ENCODE peak calls at places on chromosome 3, in seven cellular contexts. U, R, G, Q, I, K and Z are unnamed samples.
A peak's percentile ranks its signal among the peaks of the same experiment; 100 is the strongest.

GRCh38 chr3:122535964-122536363 is 21.2 kb upstream of the KPNA1 start:
- DNase-seq in K (no peak), U (no peak), I (no peak), R (no peak), Q (no peak), G (no peak), Z (no peak)

GRCh38 chr3:48661501-48662139 is 1.1 kb downstream of the CELSR3 start:
- DNase-seq in U (peak; percentile 63), I (peak; percentile 90), G (no peak), R (peak; percentile 72), K (peak; percentile 65), Q (peak; percentile 57), Z (peak; percentile 34)

GRCh38 chr3:13047296-13048165 is 25.7 kb downstream of the IQSEC1 start:
- DNase-seq in Q (no peak), I (peak; percentile 53), U (no peak), K (no peak), G (no peak), R (no peak), Z (no peak)

GRCh38 chr3:52521881-52522650 is 11.6 kb downstream of the NT5DC2 start:
- DNase-seq in R (peak; percentile 14), I (peak; percentile 54), U (no peak), Q (peak; percentile 8), G (no peak), K (no peak), Z (no peak)

GRCh38 chr3:16467368-16467767 is 46.1 kb downstream of the RFTN1 start:
- DNase-seq in K (no peak), I (no peak), U (no peak), Q (no peak), G (no peak), R (no peak), Z (no peak)

GRCh38 chr3:45119824-45120614 is 26.2 kb downstream of the CDCP1 start:
- DNase-seq in I (no peak), U (no peak), Q (no peak), G (no peak), K (no peak), R (no peak), Z (peak; percentile 97)

GRCh38 chr3:189361103-189361835 is 189.5 kb downstream of the TPRG1 start:
- DNase-seq in I (no peak), G (no peak), R (no peak), K (no peak), Q (no peak), U (no peak), Z (no peak)

GRCh38 chr3:11370961-11371360 is 98.8 kb downstream of the ATG7 start:
- DNase-seq in Q (no peak), G (no peak), I (no peak), K (no peak), R (no peak), U (no peak), Z (no peak)

GRCh38 chr3:82745544-82745943 is 984.1 kb upstream of the GBE1 start:
- DNase-seq in I (no peak), U (no peak), Q (no peak), G (no peak), K (no peak), R (no peak), Z (no peak)

GRCh38 chr3:184227481-184227935 is 1.9 kb upstream of the VWA5B2 start:
- DNase-seq in R (no peak), U (no peak), K (no peak), G (no peak), Q (no peak), I (no peak), Z (peak; percentile 31)

GRCh38 chr3:108305484-108306172 is 9.3 kb downstream of the HHLA2 start:
- DNase-seq in K (no peak), Q (no peak), I (peak; percentile 78), G (peak; percentile 35), U (no peak), R (peak; percentile 15), Z (peak; percentile 92)

GRCh38 chr3:182683335-182684257 is 109.7 kb upstream of the ATP11B start:
- DNase-seq in Q (peak; percentile 24), K (peak; percentile 48), R (no peak), G (peak; percentile 51), I (no peak), U (peak; percentile 87), Z (peak; percentile 68)

GRCh38 chr3:69288161-69288895 is 97.6 kb downstream of the FRMD4B start:
- DNase-seq in U (no peak), K (no peak), Q (no peak), R (no peak), I (no peak), G (no peak), Z (no peak)

GRCh38 chr3:178845446-178846118 is 226.0 kb downstream of the ZMAT3 start:
- DNase-seq in R (no peak), Q (no peak), U (no peak), G (no peak), K (no peak), I (no peak), Z (no peak)

GRCh38 chr3:78668302-78668701 is 1099.5 kb downstream of the ROBO1 start:
- DNase-seq in R (no peak), I (no peak), U (no peak), G (no peak), Q (no peak), K (no peak), Z (no peak)

GRCh38 chr3:59759298-59760169 is 709.7 kb upstream of the CFAP20DC start:
- DNase-seq in K (no peak), R (no peak), I (no peak), U (no peak), G (no peak), Q (no peak), Z (peak; percentile 85)

GRCh38 chr3:36729204-36730056 is 34.9 kb downstream of the DCLK3 start:
- DNase-seq in K (no peak), U (no peak), I (no peak), Q (no peak), R (no peak), G (peak; percentile 39), Z (peak; percentile 68)

GRCh38 chr3:141399979-141400971 is 32.0 kb downstream of the ZBTB38 start:
- DNase-seq in K (no peak), R (no peak), G (no peak), Q (no peak), U (no peak), I (no peak), Z (peak; percentile 79)

GRCh38 chr3:42778644-42779043 is 5.6 kb upstream of the CCDC13 start:
- DNase-seq in K (peak; percentile 39), I (no peak), G (no peak), U (peak; percentile 60), Q (no peak), R (no peak), Z (no peak)

GRCh38 chr3:52704611-52705437 is 767 bp downstream of the GLT8D1 start:
- DNase-seq in G (no peak), U (peak; percentile 20), K (no peak), Q (no peak), I (no peak), R (no peak), Z (peak; percentile 76)

GRCh38 chr3:27976933-27977332 is 254.8 kb upstream of the EOMES start:
- DNase-seq in U (peak; percentile 44), K (no peak), G (no peak), Q (no peak), R (no peak), I (no peak), Z (no peak)

GRCh38 chr3:179760944-179761343 is 108.1 kb downstream of the USP13 start:
- DNase-seq in G (no peak), Q (peak; percentile 23), U (no peak), K (no peak), R (no peak), I (no peak), Z (no peak)

GRCh38 chr3:46400000-46400734 is 6.7 kb downstream of the CCR5AS start:
- DNase-seq in K (no peak), Q (no peak), G (no peak), R (no peak), I (no peak), U (no peak), Z (no peak)

GRCh38 chr3:41148446-41148845 is 50.9 kb upstream of the CTNNB1 start:
- DNase-seq in R (no peak), Q (no peak), K (peak; percentile 46), I (no peak), G (no peak), U (no peak), Z (no peak)

GRCh38 chr3:168531116-168531515 is 435.4 kb upstream of the GOLIM4 start:
- DNase-seq in R (no peak), G (no peak), K (no peak), Q (no peak), I (no peak), U (no peak), Z (no peak)

GRCh38 chr3:23493846-23494245 is 290.7 kb downstream of the UBE2E2 start:
- DNase-seq in G (no peak), I (no peak), K (no peak), U (no peak), R (no peak), Q (no peak), Z (no peak)

GRCh38 chr3:175957427-175957826 is 1098.3 kb downstream of the NAALADL2 start:
- DNase-seq in U (no peak), Q (no peak), R (no peak), I (no peak), G (no peak), K (no peak), Z (no peak)
- H3K9me3 ChIP-seq in U (no peaks in the 10 kb centered on the region), Q (no peaks in the 10 kb centered on the region), R (no peaks in the 10 kb centered on the region), I (no peaks in the 10 kb centered on the region), G (no peaks in the 10 kb centered on the region), K (no peaks in the 10 kb centered on the region), Z (no peaks in the 10 kb centered on the region)

DNA sequence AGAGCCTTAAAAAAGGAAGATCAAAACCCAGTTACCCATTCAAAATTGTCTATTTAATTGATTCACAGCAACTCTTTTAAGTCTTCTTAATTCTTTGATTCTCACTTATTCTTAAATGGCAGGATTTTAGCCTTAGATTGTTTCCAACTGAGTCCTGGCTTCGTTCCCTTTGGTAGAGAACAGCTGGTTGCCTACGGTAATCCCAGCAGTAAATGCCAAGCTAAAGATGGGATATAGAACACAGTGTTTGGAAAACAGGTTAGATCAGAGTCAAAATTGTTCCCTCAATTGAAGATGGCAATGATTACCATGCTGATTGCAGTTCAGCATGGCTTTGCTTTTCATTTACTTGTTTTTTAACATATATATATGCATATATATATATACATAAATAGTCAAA is 300.9 kb downstream of the PYDC2 start:
- DNase-seq in I (no peak), G (no peak), U (no peak), R (no peak), K (no peak), Q (no peak), Z (no peak)
- H3K9me3 ChIP-seq in I (no peaks in the 10 kb centered on the region), G (no peaks in the 10 kb centered on the region), U (no peaks in the 10 kb centered on the region), R (no peaks in the 10 kb centered on the region), K (no peaks in the 10 kb centered on the region), Q (no peaks in the 10 kb centered on the region), Z (no peaks in the 10 kb centered on the region)

DNA sequence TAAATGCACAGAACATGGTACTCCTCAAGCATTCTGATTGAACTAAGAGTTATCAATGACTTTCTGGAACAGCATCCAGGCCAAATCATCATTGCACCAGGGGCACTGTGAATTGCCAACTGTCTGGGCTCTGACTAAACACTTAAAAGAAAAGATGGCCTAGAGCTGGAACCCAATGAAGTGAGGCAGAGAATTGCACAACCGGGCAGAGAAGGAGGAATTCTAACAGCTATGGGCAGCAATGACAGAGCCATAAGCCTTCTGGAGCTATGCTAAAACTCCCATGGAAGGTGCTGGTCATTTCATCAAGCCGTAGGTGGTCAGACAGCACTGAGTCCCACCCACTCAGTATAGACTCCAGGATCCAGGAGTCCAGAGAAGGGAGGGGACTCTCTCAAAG is 48.1 kb upstream of the OXTR start:
- DNase-seq in I (no peak), R (no peak), K (no peak), G (no peak), Q (no peak), U (no peak), Z (no peak)
- H3K9me3 ChIP-seq in I (no peaks in the 10 kb centered on the region), R (peaks cover 8% of the 10 kb centered on the region), K (no peaks in the 10 kb centered on the region), G (peaks cover 11% of the 10 kb centered on the region), Q (peaks cover 15% of the 10 kb centered on the region), U (no peaks in the 10 kb centered on the region), Z (no peaks in the 10 kb centered on the region)

GRCh38 chr3:26827169-26827568 is 204.6 kb downstream of the LRRC3B start:
- DNase-seq in K (no peak), U (no peak), Q (no peak), I (peak; percentile 17), R (no peak), G (no peak), Z (no peak)

GRCh38 chr3:26825454-26825853 is 202.9 kb downstream of the LRRC3B start:
- DNase-seq in Q (no peak), K (no peak), I (peak; percentile 26), U (no peak), R (no peak), G (no peak), Z (no peak)
- H3K9me3 ChIP-seq in Q (peaks cover 31% of the 10 kb centered on the region), K (no peaks in the 10 kb centered on the region), I (no peaks in the 10 kb centered on the region), U (no peaks in the 10 kb centered on the region), R (peaks cover 13% of the 10 kb centered on the region), G (no peaks in the 10 kb centered on the region), Z (no peaks in the 10 kb centered on the region)